ENCODE peak calls at places on chromosomes 1 and 21, in ten cellular contexts. R is K562, O is stomach, B is suprapubic skin, A is A549, J is transverse colon, G is HepG2, F is tibial nerve, N is sigmoid colon, Z is GM12878. L is an unnamed sample.
A peak's percentile ranks its signal among the peaks of the same experiment; 100 is the strongest.

GRCh38 chr1:97632075-97632474 is 288.8 kb downstream of the DPYD start:
- DNase-seq in G (no peak), F (no peak), J (no peak), A (no peak), O (no peak), R (no peak), Z (no peak), N (no peak), B (no peak), L (no peak)

GRCh38 chr1:59315529-59316433 is 18.9 kb downstream of the FGGY start:
- DNase-seq in F (no peak), O (no peak), A (no peak), J (no peak), Z (no peak), G (peak; percentile 68), R (no peak), B (no peak), N (no peak), L (no peak)

GRCh38 chr1:150574260-150575071 is 4.9 kb downstream of the MCL1 start:
- DNase-seq in B (no peak), F (no peak), R (no peak), G (no peak), Z (no peak), J (no peak), A (no peak), N (no peak), O (no peak), L (no peak)

GRCh38 chr1:117650840-117651568 is 45.2 kb downstream of the TENT5C start:
- DNase-seq in B (no peak), Z (no peak), R (no peak), F (no peak), O (no peak), N (no peak), G (no peak), A (no peak), J (no peak), L (no peak)

GRCh38 chr1:55472784-55473183 is 257.6 kb upstream of the USP24 start:
- DNase-seq in O (no peak), A (peak; percentile 13), R (no peak), J (no peak), G (no peak), B (no peak), F (no peak), Z (no peak), N (no peak), L (no peak)

GRCh38 chr1:27713869-27714513 is 11.8 kb upstream of the FAM76A start:
- DNase-seq in J (no peak), R (no peak), F (no peak), G (no peak), A (no peak), Z (no peak), N (no peak), B (no peak), O (no peak), L (no peak)

GRCh38 chr1:4696753-4697152 is 42.3 kb downstream of the AJAP1 start:
- DNase-seq in R (no peak), J (no peak), G (no peak), Z (no peak), B (no peak), A (no peak), F (no peak), O (no peak), N (no peak), L (no peak)

GRCh38 chr21:20276954-20277353 is 721.3 kb upstream of the NCAM2 start:
- DNase-seq in J (no peak), O (no peak), N (no peak), G (no peak), Z (no peak), F (no peak), A (no peak), B (no peak), R (no peak), L (no peak)

GRCh38 chr21:42309753-42310213 is 5.4 kb downstream of the TFF3 start:
- DNase-seq in N (peak; percentile 74), F (no peak), J (peak; percentile 80), O (peak; percentile 75), G (no peak), Z (no peak), B (no peak), A (peak; percentile 33), R (peak; percentile 87), L (peak; percentile 20)

GRCh38 chr1:32496127-32496526 is 31.3 kb downstream of the ZBTB8B start:
- DNase-seq in R (no peak), N (no peak), Z (no peak), F (no peak), G (no peak), J (no peak), O (no peak), B (no peak), A (no peak), L (no peak)

GRCh38 chr1:66644331-66644730 is 107.9 kb upstream of the DYNLT5 start:
- DNase-seq in O (no peak), F (no peak), A (no peak), B (no peak), N (no peak), Z (no peak), R (no peak), G (no peak), J (no peak), L (no peak)

GRCh38 chr1:177448652-177449351 is 278.0 kb downstream of the BRINP2 start:
- DNase-seq in F (no peak), A (no peak), O (no peak), B (no peak), G (no peak), J (no peak), R (no peak), Z (no peak), N (no peak), L (no peak)

GRCh38 chr21:26888931-26889330 is 43.7 kb upstream of the ADAMTS1 start:
- DNase-seq in N (no peak), J (no peak), R (no peak), Z (no peak), O (no peak), B (no peak), G (no peak), F (no peak), A (no peak), L (no peak)
- TF ChIP-seq EP300 in N (no peak), J (no peak), R (no peak), Z (no peak), O (no peak), B (no peak), G (no peak), F (no peak), A (no peak), L (no peak)

DNA sequence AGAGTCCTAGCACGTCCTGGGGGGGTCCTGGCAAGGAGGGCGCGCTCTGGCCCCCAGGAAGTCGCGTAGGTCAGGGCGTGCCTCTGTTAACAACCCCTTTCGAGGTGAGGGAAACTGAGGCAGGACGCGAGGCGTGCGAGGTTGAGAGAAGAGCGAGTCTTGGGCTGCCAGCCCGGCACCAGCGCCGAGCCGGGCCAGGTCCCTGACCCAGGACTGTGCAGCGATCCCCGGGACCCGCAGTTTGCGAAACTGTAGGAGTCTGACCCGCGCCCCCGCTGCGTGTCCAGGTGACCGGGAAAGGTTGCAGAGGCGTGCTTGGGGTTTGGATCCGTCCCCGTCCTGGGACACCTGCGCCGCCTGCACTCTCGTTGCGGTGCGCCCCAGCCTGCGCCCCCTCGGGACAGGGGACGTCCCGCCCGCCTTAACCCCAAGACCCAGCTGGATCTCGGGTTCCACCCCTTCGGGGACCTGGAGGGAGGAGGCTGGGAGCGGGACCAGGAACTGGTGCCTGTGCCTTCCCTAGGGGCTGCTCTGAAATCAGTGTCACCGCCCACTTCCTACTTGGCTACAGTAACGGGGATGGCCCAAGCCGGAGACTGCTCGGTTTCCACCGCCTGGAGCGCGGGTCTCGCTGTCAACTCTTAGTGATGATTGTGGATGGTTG is 493 bp downstream of the DISC1 start:
- DNase-seq in N (peak; percentile 84), B (peak; percentile 87), A (peak; percentile 39), Z (no peak), G (peak; percentile 62), J (peak; percentile 71), O (peak; percentile 49), R (no peak), F (peak; percentile 44), L (no peak)
- TF ChIP-seq EP300 in N (no peak), B (no peak), A (no peak), Z (no peak), G (no peak), J (no peak), O (no peak), R (no peak), F (no peak), L (no peak)

GRCh38 chr1:209737118-209737505 is 18.7 kb upstream of the TRAF3IP3 start:
- DNase-seq in G (no peak), Z (no peak), O (no peak), B (no peak), R (no peak), F (no peak), N (no peak), A (no peak), J (no peak), L (no peak)

GRCh38 chr1:209743145-209743482 is 12.7 kb upstream of the TRAF3IP3 start:
- DNase-seq in O (peak; percentile 49), Z (no peak), A (no peak), G (no peak), F (peak; percentile 26), N (peak; percentile 68), R (no peak), B (no peak), J (no peak), L (peak; percentile 55)

GRCh38 chr1:209741889-209742288 is 14.0 kb upstream of the TRAF3IP3 start:
- DNase-seq in N (no peak), J (no peak), F (no peak), G (no peak), B (no peak), A (no peak), Z (no peak), O (no peak), R (no peak), L (no peak)

GRCh38 chr1:209742409-209743144 is 13.3 kb upstream of the TRAF3IP3 start:
- DNase-seq in J (no peak), G (no peak), F (no peak), Z (no peak), N (no peak), O (no peak), B (no peak), R (no peak), A (no peak), L (no peak)

GRCh38 chr1:209741198-209741597 is 14.7 kb upstream of the TRAF3IP3 start:
- DNase-seq in Z (no peak), B (no peak), F (no peak), N (no peak), O (no peak), A (no peak), R (no peak), G (no peak), J (no peak), L (no peak)
- TF ChIP-seq EP300 in Z (no peak), B (no peak), F (no peak), N (no peak), O (no peak), A (no peak), R (no peak), G (no peak), J (no peak), L (no peak)

DNA sequence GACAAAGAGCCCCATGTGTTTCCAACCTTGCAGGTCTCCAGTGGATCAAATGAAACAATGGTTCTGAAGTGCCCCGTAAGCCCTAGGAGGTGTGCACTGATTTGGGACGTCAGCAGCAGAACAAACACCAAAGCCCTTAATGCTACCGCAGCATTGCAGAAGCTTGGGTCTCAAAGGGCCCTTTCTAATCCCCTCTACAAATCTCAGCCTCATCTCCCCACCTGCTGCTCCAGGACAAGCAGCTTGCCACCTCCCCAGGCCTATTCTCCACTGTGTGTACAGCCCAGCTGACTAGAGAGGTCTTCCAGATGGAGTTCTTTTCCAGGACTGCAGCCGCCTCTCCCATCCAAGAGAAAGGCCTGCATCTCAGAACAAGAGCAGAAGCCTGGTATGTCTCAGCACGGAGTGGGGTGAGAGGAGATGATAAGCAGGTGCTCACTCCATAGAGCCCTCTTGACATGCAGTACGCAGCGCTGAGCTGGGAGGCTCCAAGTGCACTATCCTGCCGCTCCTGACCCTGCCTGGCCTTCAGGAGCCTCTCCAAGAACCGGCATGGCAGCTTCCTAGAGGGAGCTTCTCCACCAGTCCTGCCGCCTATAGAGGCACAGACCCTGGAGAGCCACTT is 46.2 kb downstream of the MRPL37 start:
- DNase-seq in J (no peak), R (no peak), A (no peak), Z (no peak), B (no peak), O (no peak), N (no peak), F (no peak), G (no peak), L (no peak)
- TF ChIP-seq EP300 in J (no peak), R (no peak), A (no peak), Z (no peak), B (no peak), O (no peak), N (no peak), F (no peak), G (no peak), L (no peak)